ENCODE peak calls at places on chromosomes 4 and X, in six cellular contexts. One of them, this sample, is unnamed.

GRCh38 chrX:120358687-120359086 is 3.2 kb upstream of the ATP1B4 start:
- DNase-seq in fibroblast of lung: peak; percentile 63
- DNase-seq in NCI-H2081: no peak
- DNase-seq in activated naive CD4-positive, alpha-beta T cell treated with anti-CD3 and anti-CD28 coated beads for 36 hours: peak; percentile 38
- DNase-seq in NCI-H345: peak; percentile 6
- DNase-seq in GM03348: peak; percentile 3
- DNase-seq in this sample: peak; percentile 66

GRCh38 chrX:30504309-30504708 is 73.3 kb downstream of the TASL start:
- DNase-seq in fibroblast of lung: peak; percentile 20
- DNase-seq in activated naive CD4-positive, alpha-beta T cell treated with anti-CD3 and anti-CD28 coated beads for 36 hours: no peak
- DNase-seq in GM03348: peak; percentile 18
- DNase-seq in NCI-H2081: peak; percentile 6
- DNase-seq in NCI-H345: peak; percentile 14
- DNase-seq in this sample: no peak

GRCh38 chr4:60201052-60201673 is 999.0 kb upstream of the ADGRL3 start:
- DNase-seq in activated naive CD4-positive, alpha-beta T cell treated with anti-CD3 and anti-CD28 coated beads for 36 hours: peak; percentile 57
- DNase-seq in NCI-H2081: peak; percentile 33
- DNase-seq in GM03348: peak; percentile 23
- DNase-seq in fibroblast of lung: peak; percentile 25
- DNase-seq in NCI-H345: peak; percentile 41
- DNase-seq in this sample: peak; percentile 53

GRCh38 chrX:143571521-143571920 is 54.2 kb upstream of the SPANXN3 start:
- DNase-seq in NCI-H2081: no peak
- DNase-seq in GM03348: no peak
- DNase-seq in activated naive CD4-positive, alpha-beta T cell treated with anti-CD3 and anti-CD28 coated beads for 36 hours: no peak
- DNase-seq in NCI-H345: no peak
- DNase-seq in fibroblast of lung: no peak
- DNase-seq in this sample: no peak

GRCh38 chr4:173917255-173917960 is 366.1 kb downstream of the FBXO8 start:
- DNase-seq in activated naive CD4-positive, alpha-beta T cell treated with anti-CD3 and anti-CD28 coated beads for 36 hours: no peak
- DNase-seq in GM03348: peak; percentile 7
- DNase-seq in NCI-H345: no peak
- DNase-seq in NCI-H2081: no peak
- DNase-seq in fibroblast of lung: peak; percentile 79
- DNase-seq in this sample: no peak

GRCh38 chrX:112851806-112852205 is 11.2 kb upstream of the AMOT start:
- DNase-seq in NCI-H345: no peak
- DNase-seq in GM03348: peak; percentile 51
- DNase-seq in NCI-H2081: no peak
- DNase-seq in fibroblast of lung: peak; percentile 70
- DNase-seq in activated naive CD4-positive, alpha-beta T cell treated with anti-CD3 and anti-CD28 coated beads for 36 hours: no peak
- DNase-seq in this sample: no peak

GRCh38 chr4:73152893-73153292 is 83.4 kb upstream of the COX18 start:
- DNase-seq in NCI-H345: no peak
- DNase-seq in fibroblast of lung: no peak
- DNase-seq in NCI-H2081: no peak
- DNase-seq in GM03348: no peak
- DNase-seq in activated naive CD4-positive, alpha-beta T cell treated with anti-CD3 and anti-CD28 coated beads for 36 hours: no peak
- DNase-seq in this sample: no peak

GRCh38 chr4:71550220-71551190 is 211.7 kb downstream of the SLC4A4 start:
- DNase-seq in activated naive CD4-positive, alpha-beta T cell treated with anti-CD3 and anti-CD28 coated beads for 36 hours: no peak
- DNase-seq in fibroblast of lung: peak; percentile 80
- DNase-seq in GM03348: peak; percentile 15
- DNase-seq in NCI-H345: no peak
- DNase-seq in NCI-H2081: no peak
- DNase-seq in this sample: no peak

GRCh38 chr4:7425591-7426468 is 8.9 kb downstream of the PSAPL1 start:
- DNase-seq in fibroblast of lung: no peak
- DNase-seq in activated naive CD4-positive, alpha-beta T cell treated with anti-CD3 and anti-CD28 coated beads for 36 hours: no peak
- DNase-seq in GM03348: no peak
- DNase-seq in NCI-H2081: no peak
- DNase-seq in NCI-H345: no peak
- DNase-seq in this sample: no peak

GRCh38 chr4:113434247-113434587 is 327.3 kb downstream of the CAMK2D start:
- DNase-seq in activated naive CD4-positive, alpha-beta T cell treated with anti-CD3 and anti-CD28 coated beads for 36 hours: no peak
- DNase-seq in NCI-H2081: no peak
- DNase-seq in fibroblast of lung: peak; percentile 68
- DNase-seq in NCI-H345: no peak
- DNase-seq in GM03348: no peak
- DNase-seq in this sample: no peak

GRCh38 chr4:84258905-84259830 is 239.9 kb downstream of the NKX6-1 start:
- DNase-seq in GM03348: peak; percentile 21
- DNase-seq in fibroblast of lung: peak; percentile 22
- DNase-seq in NCI-H345: no peak
- DNase-seq in activated naive CD4-positive, alpha-beta T cell treated with anti-CD3 and anti-CD28 coated beads for 36 hours: no peak
- DNase-seq in NCI-H2081: peak; percentile 24
- DNase-seq in this sample: no peak

GRCh38 chr4:7266525-7267292 is 74.4 kb downstream of the SORCS2 start:
- DNase-seq in fibroblast of lung: peak; percentile 95
- DNase-seq in NCI-H345: no peak
- DNase-seq in GM03348: peak; percentile 94
- DNase-seq in activated naive CD4-positive, alpha-beta T cell treated with anti-CD3 and anti-CD28 coated beads for 36 hours: no peak
- DNase-seq in NCI-H2081: no peak
- DNase-seq in this sample: no peak

GRCh38 chr4:157291071-157291470 is 70.5 kb downstream of the GRIA2 start:
- DNase-seq in fibroblast of lung: no peak
- DNase-seq in activated naive CD4-positive, alpha-beta T cell treated with anti-CD3 and anti-CD28 coated beads for 36 hours: no peak
- DNase-seq in NCI-H2081: no peak
- DNase-seq in NCI-H345: no peak
- DNase-seq in GM03348: peak; percentile 8
- DNase-seq in this sample: no peak

This sample was measured in activated CD4-positive, alpha-beta T cell treated with anti-CD3 and anti-CD28 coated beads for 48 hours.